ENCODE peak calls at places on chromosomes 6 and 20, in seven cellular contexts. One of them, this sample, is unnamed. For H3K36me3, the result is how much of the 10 kb centered on the place peaks cover.

GRCh38 chr6:39465539-39465938 is 143.0 kb upstream of the KCNK16 start:
- DNase-seq in hepatocyte: no peak
- DNase-seq in K562: no peak
- DNase-seq in GM06990: no peak
- DNase-seq in PC-9: no peak
- DNase-seq in CD8-positive, alpha-beta memory T cell: no peak
- DNase-seq in IMR-90: no peak
- DNase-seq in this sample: no peak

GRCh38 chr6:23013776-23014175 is 444.4 kb downstream of the HDGFL1 start:
- DNase-seq in hepatocyte: no peak
- DNase-seq in K562: no peak
- DNase-seq in GM06990: no peak
- DNase-seq in PC-9: no peak
- DNase-seq in CD8-positive, alpha-beta memory T cell: no peak
- DNase-seq in IMR-90: peak
- DNase-seq in this sample: no peak

GRCh38 chr6:40116829-40117228 is 182.6 kb upstream of the MOCS1 start:
- DNase-seq in hepatocyte: no peak
- DNase-seq in K562: no peak
- DNase-seq in GM06990: no peak
- DNase-seq in PC-9: no peak
- DNase-seq in CD8-positive, alpha-beta memory T cell: no peak
- DNase-seq in IMR-90: no peak
- DNase-seq in this sample: no peak

GRCh38 chr6:100553243-100553642 is 88.5 kb upstream of the SIM1 start:
- DNase-seq in hepatocyte: no peak
- DNase-seq in K562: no peak
- DNase-seq in GM06990: no peak
- DNase-seq in PC-9: no peak
- DNase-seq in CD8-positive, alpha-beta memory T cell: no peak
- DNase-seq in IMR-90: no peak
- DNase-seq in this sample: no peak

GRCh38 chr20:51164732-51165530 is 142.0 kb upstream of the KCNG1 start:
- DNase-seq in hepatocyte: no peak
- DNase-seq in K562: no peak
- DNase-seq in GM06990: no peak
- DNase-seq in PC-9: no peak
- DNase-seq in CD8-positive, alpha-beta memory T cell: no peak
- DNase-seq in IMR-90: no peak
- DNase-seq in this sample: no peak

GRCh38 chr6:107506145-107506544 is 16.2 kb downstream of the SOBP start:
- DNase-seq in hepatocyte: no peak
- DNase-seq in K562: no peak
- DNase-seq in GM06990: no peak
- DNase-seq in PC-9: peak
- DNase-seq in CD8-positive, alpha-beta memory T cell: no peak
- DNase-seq in IMR-90: no peak
- DNase-seq in this sample: no peak

GRCh38 chr20:3221398-3222226 is 12.3 kb downstream of the ITPA start:
- DNase-seq in hepatocyte: no peak
- DNase-seq in K562: no peak
- DNase-seq in GM06990: no peak
- DNase-seq in PC-9: peak
- DNase-seq in CD8-positive, alpha-beta memory T cell: no peak
- DNase-seq in IMR-90: no peak
- DNase-seq in this sample: no peak

GRCh38 chr6:7532232-7532631 is 9.2 kb upstream of the DSP start:
- DNase-seq in hepatocyte: peak
- DNase-seq in K562: no peak
- DNase-seq in GM06990: no peak
- DNase-seq in PC-9: peak
- DNase-seq in CD8-positive, alpha-beta memory T cell: no peak
- DNase-seq in IMR-90: no peak
- DNase-seq in this sample: peak

GRCh38 chr6:134456284-134456683 is 138.4 kb upstream of the SGK1 start:
- DNase-seq in hepatocyte: no peak
- DNase-seq in K562: no peak
- DNase-seq in GM06990: no peak
- DNase-seq in PC-9: no peak
- DNase-seq in CD8-positive, alpha-beta memory T cell: no peak
- DNase-seq in IMR-90: no peak
- DNase-seq in this sample: no peak

GRCh38 chr6:19408331-19408730 is 428.8 kb upstream of the ID4 start:
- DNase-seq in hepatocyte: no peak
- DNase-seq in K562: no peak
- DNase-seq in GM06990: no peak
- DNase-seq in PC-9: no peak
- DNase-seq in CD8-positive, alpha-beta memory T cell: no peak
- DNase-seq in IMR-90: no peak
- DNase-seq in this sample: no peak

GRCh38 chr6:79180082-79180481 is 54.4 kb downstream of the HMGN3 start:
- DNase-seq in hepatocyte: no peak
- DNase-seq in K562: no peak
- DNase-seq in GM06990: no peak
- DNase-seq in PC-9: peak
- DNase-seq in CD8-positive, alpha-beta memory T cell: no peak
- DNase-seq in IMR-90: no peak
- DNase-seq in this sample: no peak

GRCh38 chr6:166318227-166318626 is 10.0 kb upstream of the PRR18 start:
- DNase-seq in hepatocyte: no peak
- DNase-seq in K562: no peak
- DNase-seq in GM06990: no peak
- DNase-seq in PC-9: no peak
- DNase-seq in CD8-positive, alpha-beta memory T cell: no peak
- DNase-seq in IMR-90: no peak
- DNase-seq in this sample: no peak

GRCh38 chr6:75349262-75349984 is 64.8 kb upstream of the TMEM30A start:
- DNase-seq in hepatocyte: peak
- DNase-seq in K562: peak
- DNase-seq in GM06990: peak
- DNase-seq in PC-9: no peak
- DNase-seq in CD8-positive, alpha-beta memory T cell: no peak
- DNase-seq in IMR-90: peak
- DNase-seq in this sample: peak

GRCh38 chr6:48085131-48085741 is 25.8 kb downstream of the PTCHD4 start:
- DNase-seq in hepatocyte: no peak
- DNase-seq in K562: no peak
- DNase-seq in GM06990: no peak
- DNase-seq in PC-9: no peak
- DNase-seq in CD8-positive, alpha-beta memory T cell: no peak
- DNase-seq in IMR-90: no peak
- DNase-seq in this sample: no peak

GRCh38 chr6:135270676-135271536 is 89.8 kb downstream of the MYB start:
- DNase-seq in hepatocyte: peak
- DNase-seq in K562: no peak
- DNase-seq in GM06990: no peak
- DNase-seq in PC-9: peak
- DNase-seq in CD8-positive, alpha-beta memory T cell: no peak
- DNase-seq in IMR-90: no peak
- DNase-seq in this sample: peak

GRCh38 chr20:20680991-20681508 is 31.4 kb downstream of the RALGAPA2 start:
- DNase-seq in hepatocyte: no peak
- DNase-seq in K562: no peak
- DNase-seq in GM06990: no peak
- DNase-seq in PC-9: no peak
- DNase-seq in CD8-positive, alpha-beta memory T cell: no peak
- DNase-seq in IMR-90: no peak
- DNase-seq in this sample: no peak

DNA sequence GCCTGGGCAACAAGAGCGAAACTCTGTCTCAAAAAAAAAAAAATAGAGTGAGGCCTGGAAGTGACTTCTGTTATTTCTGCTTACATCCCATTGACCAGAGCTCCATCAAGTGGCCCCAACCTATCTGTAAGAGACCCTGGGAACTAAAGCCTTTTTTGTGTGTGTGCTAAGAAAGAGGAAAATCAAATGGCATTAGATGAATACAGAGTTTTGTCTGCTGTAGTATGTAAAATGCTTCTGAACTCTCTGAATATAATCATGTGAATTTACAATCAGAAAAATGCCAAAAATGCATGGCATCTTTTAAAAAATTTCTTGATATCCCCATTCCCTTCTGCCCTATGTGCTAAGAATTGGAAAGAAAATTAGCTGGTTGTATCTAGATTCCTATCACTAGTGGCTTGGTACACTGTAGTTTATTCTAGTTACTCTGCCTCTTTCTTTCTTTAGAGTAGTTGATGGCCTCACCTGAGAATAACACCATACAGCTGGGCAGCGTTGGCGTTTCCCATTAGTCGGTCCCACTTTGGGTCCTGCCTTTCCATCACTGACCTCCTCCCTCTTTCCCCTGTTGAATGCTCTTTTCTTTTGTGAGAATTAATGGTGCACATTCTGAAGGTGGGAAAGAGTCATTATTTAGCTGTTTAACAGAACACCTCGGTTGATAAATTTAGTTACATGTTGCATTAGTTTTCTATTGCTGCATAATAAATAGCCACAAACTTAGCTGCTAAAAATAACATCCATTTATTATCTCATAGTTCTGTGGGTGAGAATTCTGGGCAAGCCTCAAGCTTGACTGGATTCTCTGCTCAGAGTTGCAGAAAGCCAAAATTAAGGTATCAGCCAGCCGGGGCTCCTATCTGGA is 38.2 kb downstream of the SAMD5 start:
- DNase-seq in hepatocyte: no peak
- DNase-seq in K562: no peak
- DNase-seq in GM06990: no peak
- DNase-seq in PC-9: no peak
- DNase-seq in CD8-positive, alpha-beta memory T cell: no peak
- DNase-seq in IMR-90: no peak
- DNase-seq in this sample: no peak
- H3K36me3 ChIP-seq in hepatocyte: under half
- H3K36me3 ChIP-seq in K562: under half
- H3K36me3 ChIP-seq in GM06990: under half
- H3K36me3 ChIP-seq in PC-9: under half
- H3K36me3 ChIP-seq in CD8-positive, alpha-beta memory T cell: under half
- H3K36me3 ChIP-seq in IMR-90: under half
- H3K36me3 ChIP-seq in this sample: under half

GRCh38 chr20:38083338-38084048 is 49.9 kb downstream of the RPRD1B start:
- DNase-seq in hepatocyte: no peak
- DNase-seq in K562: peak
- DNase-seq in GM06990: no peak
- DNase-seq in PC-9: no peak
- DNase-seq in CD8-positive, alpha-beta memory T cell: no peak
- DNase-seq in IMR-90: peak
- DNase-seq in this sample: no peak
- H3K36me3 ChIP-seq in hepatocyte: under half
- H3K36me3 ChIP-seq in K562: half or more
- H3K36me3 ChIP-seq in GM06990: under half
- H3K36me3 ChIP-seq in PC-9: under half
- H3K36me3 ChIP-seq in CD8-positive, alpha-beta memory T cell: under half
- H3K36me3 ChIP-seq in IMR-90: under half
- H3K36me3 ChIP-seq in this sample: under half

GRCh38 chr6:151428336-151428735 is 23.6 kb downstream of the RMND1 start:
- DNase-seq in hepatocyte: no peak
- DNase-seq in K562: no peak
- DNase-seq in GM06990: no peak
- DNase-seq in PC-9: no peak
- DNase-seq in CD8-positive, alpha-beta memory T cell: no peak
- DNase-seq in IMR-90: no peak
- DNase-seq in this sample: no peak

GRCh38 chr6:151431336-151431735 is 20.6 kb downstream of the RMND1 start:
- DNase-seq in hepatocyte: no peak
- DNase-seq in K562: no peak
- DNase-seq in GM06990: no peak
- DNase-seq in PC-9: no peak
- DNase-seq in CD8-positive, alpha-beta memory T cell: no peak
- DNase-seq in IMR-90: peak
- DNase-seq in this sample: no peak

GRCh38 chr6:151432650-151433049 is 19.3 kb downstream of the RMND1 start:
- DNase-seq in hepatocyte: no peak
- DNase-seq in K562: no peak
- DNase-seq in GM06990: no peak
- DNase-seq in PC-9: no peak
- DNase-seq in CD8-positive, alpha-beta memory T cell: no peak
- DNase-seq in IMR-90: no peak
- DNase-seq in this sample: no peak

GRCh38 chr6:151434369-151434768 is 17.6 kb downstream of the RMND1 start:
- DNase-seq in hepatocyte: no peak
- DNase-seq in K562: no peak
- DNase-seq in GM06990: no peak
- DNase-seq in PC-9: no peak
- DNase-seq in CD8-positive, alpha-beta memory T cell: no peak
- DNase-seq in IMR-90: no peak
- DNase-seq in this sample: no peak

GRCh38 chr6:151430886-151431285 is 21.0 kb downstream of the RMND1 start:
- DNase-seq in hepatocyte: no peak
- DNase-seq in K562: no peak
- DNase-seq in GM06990: no peak
- DNase-seq in PC-9: no peak
- DNase-seq in CD8-positive, alpha-beta memory T cell: no peak
- DNase-seq in IMR-90: no peak
- DNase-seq in this sample: no peak
- H3K36me3 ChIP-seq in hepatocyte: under half
- H3K36me3 ChIP-seq in K562: half or more
- H3K36me3 ChIP-seq in GM06990: under half
- H3K36me3 ChIP-seq in PC-9: under half
- H3K36me3 ChIP-seq in CD8-positive, alpha-beta memory T cell: under half
- H3K36me3 ChIP-seq in IMR-90: under half
- H3K36me3 ChIP-seq in this sample: under half

GRCh38 chr20:62312662-62312977 is 9.8 kb downstream of the ADRM1 start:
- DNase-seq in hepatocyte: no peak
- DNase-seq in K562: no peak
- DNase-seq in GM06990: no peak
- DNase-seq in PC-9: no peak
- DNase-seq in CD8-positive, alpha-beta memory T cell: no peak
- DNase-seq in IMR-90: no peak
- DNase-seq in this sample: no peak
- H3K36me3 ChIP-seq in hepatocyte: under half
- H3K36me3 ChIP-seq in K562: half or more
- H3K36me3 ChIP-seq in GM06990: under half
- H3K36me3 ChIP-seq in PC-9: under half
- H3K36me3 ChIP-seq in CD8-positive, alpha-beta memory T cell: under half
- H3K36me3 ChIP-seq in IMR-90: half or more
- H3K36me3 ChIP-seq in this sample: under half

DNA sequence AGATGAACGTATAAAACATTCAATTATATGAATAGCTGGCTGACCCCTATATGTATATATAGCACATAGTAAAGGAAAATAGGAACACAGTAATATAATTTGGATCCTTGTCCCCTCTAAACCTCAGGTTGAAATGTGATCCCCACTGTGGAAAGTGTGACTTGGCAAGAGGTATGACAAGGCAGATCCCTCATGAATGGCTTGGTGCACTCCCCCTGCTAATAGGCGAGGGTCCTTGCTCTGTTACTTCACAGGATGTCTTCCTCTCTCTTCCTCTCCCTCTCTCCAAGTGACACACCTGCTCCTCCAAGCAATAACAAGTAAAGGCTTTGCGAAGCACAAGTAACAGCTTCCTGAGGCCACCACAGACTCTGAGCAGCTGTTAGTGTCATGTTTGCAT is 16.4 kb downstream of the ROMO1 start:
- DNase-seq in hepatocyte: no peak
- DNase-seq in K562: no peak
- DNase-seq in GM06990: no peak
- DNase-seq in PC-9: no peak
- DNase-seq in CD8-positive, alpha-beta memory T cell: peak
- DNase-seq in IMR-90: no peak
- DNase-seq in this sample: no peak
- H3K36me3 ChIP-seq in hepatocyte: under half
- H3K36me3 ChIP-seq in K562: half or more
- H3K36me3 ChIP-seq in GM06990: under half
- H3K36me3 ChIP-seq in PC-9: half or more
- H3K36me3 ChIP-seq in CD8-positive, alpha-beta memory T cell: half or more
- H3K36me3 ChIP-seq in IMR-90: half or more
- H3K36me3 ChIP-seq in this sample: under half